ENCODE peak calls at places on chromosomes 7 and 10, in five cellular contexts. One of them, this sample, is unnamed.

GRCh38 chr10:88270871-88271713 is 312.0 kb downstream of the RNLS start:
- DNase-seq in cerebellar cortex: no peak
- DNase-seq in upper lobe of right lung: no peak
- DNase-seq in tibial artery: no peak
- DNase-seq in activated effector memory CD4-positive, alpha-beta T cell treated with Interleukin-2 at 50 U/mL for 16 hours: peak
- DNase-seq in this sample: no peak

GRCh38 chr7:137667633-137668387 is 179.0 kb downstream of the DGKI start:
- DNase-seq in upper lobe of right lung: no peak
- DNase-seq in activated effector memory CD4-positive, alpha-beta T cell treated with Interleukin-2 at 50 U/mL for 16 hours: no peak
- DNase-seq in tibial artery: no peak
- DNase-seq in cerebellar cortex: no peak
- DNase-seq in this sample: peak

GRCh38 chr10:92574545-92575377 is 868 bp upstream of the IDE start:
- DNase-seq in activated effector memory CD4-positive, alpha-beta T cell treated with Interleukin-2 at 50 U/mL for 16 hours: no peak
- DNase-seq in tibial artery: no peak
- DNase-seq in cerebellar cortex: no peak
- DNase-seq in upper lobe of right lung: no peak
- DNase-seq in this sample: peak

GRCh38 chr10:27663611-27664010 is 82.0 kb downstream of the MKX start:
- DNase-seq in activated effector memory CD4-positive, alpha-beta T cell treated with Interleukin-2 at 50 U/mL for 16 hours: no peak
- DNase-seq in cerebellar cortex: no peak
- DNase-seq in upper lobe of right lung: no peak
- DNase-seq in tibial artery: no peak
- DNase-seq in this sample: no peak

GRCh38 chr7:155459133-155459866 is 1.4 kb downstream of the EN2 start:
- DNase-seq in tibial artery: no peak
- DNase-seq in cerebellar cortex: no peak
- DNase-seq in upper lobe of right lung: no peak
- DNase-seq in activated effector memory CD4-positive, alpha-beta T cell treated with Interleukin-2 at 50 U/mL for 16 hours: no peak
- DNase-seq in this sample: no peak

GRCh38 chr7:134669845-134670373 is 23.3 kb downstream of the BPGM start:
- DNase-seq in upper lobe of right lung: no peak
- DNase-seq in cerebellar cortex: peak
- DNase-seq in tibial artery: peak
- DNase-seq in activated effector memory CD4-positive, alpha-beta T cell treated with Interleukin-2 at 50 U/mL for 16 hours: peak
- DNase-seq in this sample: peak

GRCh38 chr10:58175990-58176910 is 91.4 kb downstream of the IPMK start:
- DNase-seq in activated effector memory CD4-positive, alpha-beta T cell treated with Interleukin-2 at 50 U/mL for 16 hours: no peak
- DNase-seq in upper lobe of right lung: no peak
- DNase-seq in tibial artery: no peak
- DNase-seq in cerebellar cortex: no peak
- DNase-seq in this sample: no peak

GRCh38 chr7:43767311-43767710 is 8.8 kb downstream of the BLVRA start:
- DNase-seq in tibial artery: no peak
- DNase-seq in activated effector memory CD4-positive, alpha-beta T cell treated with Interleukin-2 at 50 U/mL for 16 hours: no peak
- DNase-seq in upper lobe of right lung: peak
- DNase-seq in cerebellar cortex: no peak
- DNase-seq in this sample: no peak

GRCh38 chr7:98278408-98278807 is 3.1 kb upstream of the BRI3 start:
- DNase-seq in cerebellar cortex: no peak
- DNase-seq in activated effector memory CD4-positive, alpha-beta T cell treated with Interleukin-2 at 50 U/mL for 16 hours: no peak
- DNase-seq in upper lobe of right lung: no peak
- DNase-seq in tibial artery: no peak
- DNase-seq in this sample: no peak

GRCh38 chr7:26944959-26945358 is 80.6 kb upstream of the SKAP2 start:
- DNase-seq in cerebellar cortex: no peak
- DNase-seq in activated effector memory CD4-positive, alpha-beta T cell treated with Interleukin-2 at 50 U/mL for 16 hours: no peak
- DNase-seq in upper lobe of right lung: no peak
- DNase-seq in tibial artery: no peak
- DNase-seq in this sample: no peak